ENCODE peak calls at places on chromosomes 2 and 18, in four cellular contexts. One of them, this sample, is unnamed.

GRCh38 chr2:223165423-223166214 is 113.6 kb downstream of the KCNE4 start:
- DNase-seq in lung: no peak
- DNase-seq in PC-3: no peak
- DNase-seq in pancreas: no peak
- DNase-seq in this sample: no peak

GRCh38 chr2:217340176-217340575 is 480.3 kb upstream of the TNP1 start:
- DNase-seq in lung: no peak
- DNase-seq in PC-3: no peak
- DNase-seq in pancreas: no peak
- DNase-seq in this sample: no peak

GRCh38 chr2:203660465-203660864 is 46.0 kb upstream of the CD28 start:
- DNase-seq in lung: no peak
- DNase-seq in PC-3: no peak
- DNase-seq in pancreas: no peak
- DNase-seq in this sample: no peak

GRCh38 chr2:50752228-50752627 is 279.7 kb downstream of the NRXN1 start:
- DNase-seq in lung: no peak
- DNase-seq in PC-3: no peak
- DNase-seq in pancreas: no peak
- DNase-seq in this sample: peak; percentile 56

GRCh38 chr2:29343830-29344229 is 228.6 kb downstream of the CLIP4 start:
- DNase-seq in lung: no peak
- DNase-seq in PC-3: no peak
- DNase-seq in pancreas: no peak
- DNase-seq in this sample: no peak

GRCh38 chr2:212109792-212110680 is 428.6 kb downstream of the ERBB4 start:
- DNase-seq in lung: no peak
- DNase-seq in PC-3: no peak
- DNase-seq in pancreas: no peak
- DNase-seq in this sample: no peak

GRCh38 chr2:201860541-201861154 is 54.3 kb downstream of the CDK15 start:
- DNase-seq in lung: peak; percentile 49
- DNase-seq in PC-3: peak; percentile 82
- DNase-seq in pancreas: peak; percentile 55
- DNase-seq in this sample: peak; percentile 83

GRCh38 chr2:97966545-97967215 is 29.1 kb downstream of the TMEM131 start:
- DNase-seq in lung: no peak
- DNase-seq in PC-3: peak; percentile 63
- DNase-seq in pancreas: no peak
- DNase-seq in this sample: no peak

GRCh38 chr2:160228141-160228963 is 28.3 kb upstream of the ITGB6 start:
- DNase-seq in lung: no peak
- DNase-seq in PC-3: peak; percentile 82
- DNase-seq in pancreas: no peak
- DNase-seq in this sample: peak; percentile 97

GRCh38 chr18:44945847-44946490 is 265.3 kb downstream of the SETBP1 start:
- DNase-seq in lung: no peak
- DNase-seq in PC-3: no peak
- DNase-seq in pancreas: no peak
- DNase-seq in this sample: no peak

GRCh38 chr2:231604101-231604684 is 11.5 kb downstream of the TEX44 start:
- DNase-seq in lung: peak; percentile 55
- DNase-seq in PC-3: no peak
- DNase-seq in pancreas: peak; percentile 62
- DNase-seq in this sample: no peak
- H3K4me1 ChIP-seq in lung: peaks cover 10% of the 10 kb centered on the region
- H3K4me1 ChIP-seq in PC-3: peaks cover 16% of the 10 kb centered on the region
- H3K4me1 ChIP-seq in pancreas: peaks cover 11% of the 10 kb centered on the region
- H3K4me1 ChIP-seq in this sample: peaks cover 14% of the 10 kb centered on the region

DNA sequence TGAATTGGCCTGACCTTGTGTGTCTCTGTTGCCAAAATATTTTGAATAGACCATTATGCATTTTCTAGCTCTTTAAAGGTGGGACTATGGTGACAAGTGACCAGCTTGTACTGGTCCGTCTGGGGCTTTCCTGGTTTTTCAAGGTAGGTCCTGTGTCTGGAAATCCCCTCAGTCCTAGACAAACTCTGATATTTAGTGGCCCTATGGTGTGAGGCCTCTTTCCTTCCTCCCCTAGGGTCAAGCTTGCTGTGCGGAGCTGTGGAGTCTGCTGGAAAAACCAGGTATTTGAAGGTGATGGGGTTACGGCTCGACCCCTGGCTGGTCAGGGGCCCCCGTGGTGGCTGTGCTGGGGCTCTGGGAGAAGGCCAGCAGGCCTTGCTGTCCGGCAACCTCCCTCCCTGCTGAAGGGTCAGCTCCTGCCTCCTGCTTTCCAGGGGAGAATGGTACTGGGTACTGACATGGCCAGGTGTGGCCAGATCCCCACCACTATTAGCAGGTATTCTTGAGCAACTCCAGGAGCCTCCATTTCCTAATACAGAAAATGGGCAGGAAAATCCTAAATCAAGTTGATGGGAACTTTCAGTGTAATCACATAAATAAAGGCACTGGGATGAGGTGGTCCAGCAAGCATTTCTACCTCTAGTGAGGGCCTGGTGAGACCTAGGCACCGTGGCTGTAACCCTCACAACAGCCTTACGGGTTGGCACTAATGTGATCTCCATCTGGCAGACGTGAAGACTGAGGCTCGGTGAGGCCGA is 86.2 kb upstream of the HS6ST1 start:
- DNase-seq in lung: no peak
- DNase-seq in PC-3: no peak
- DNase-seq in pancreas: peak; percentile 3
- DNase-seq in this sample: no peak
- H3K4me1 ChIP-seq in lung: no peaks in the 10 kb centered on the region
- H3K4me1 ChIP-seq in PC-3: peaks cover 10% of the 10 kb centered on the region
- H3K4me1 ChIP-seq in pancreas: no peaks in the 10 kb centered on the region
- H3K4me1 ChIP-seq in this sample: peaks cover 14% of the 10 kb centered on the region

GRCh38 chr2:110789706-110790105 is 57.3 kb downstream of the ACOXL start:
- DNase-seq in lung: no peak
- DNase-seq in PC-3: no peak
- DNase-seq in pancreas: no peak
- DNase-seq in this sample: no peak

GRCh38 chr2:110794951-110795350 is 62.6 kb downstream of the ACOXL start:
- DNase-seq in lung: no peak
- DNase-seq in PC-3: no peak
- DNase-seq in pancreas: no peak
- DNase-seq in this sample: no peak

GRCh38 chr2:110790907-110791306 is 58.5 kb downstream of the ACOXL start:
- DNase-seq in lung: no peak
- DNase-seq in PC-3: no peak
- DNase-seq in pancreas: no peak
- DNase-seq in this sample: no peak

GRCh38 chr2:110794390-110794789 is 62.0 kb downstream of the ACOXL start:
- DNase-seq in lung: no peak
- DNase-seq in PC-3: no peak
- DNase-seq in pancreas: no peak
- DNase-seq in this sample: no peak

GRCh38 chr2:110793034-110793433 is 60.7 kb downstream of the ACOXL start:
- DNase-seq in lung: no peak
- DNase-seq in PC-3: no peak
- DNase-seq in pancreas: no peak
- DNase-seq in this sample: no peak
- H3K4me1 ChIP-seq in lung: no peaks in the 10 kb centered on the region
- H3K4me1 ChIP-seq in PC-3: peaks cover under 1% of the 10 kb centered on the region
- H3K4me1 ChIP-seq in pancreas: no peaks in the 10 kb centered on the region
- H3K4me1 ChIP-seq in this sample: no peaks in the 10 kb centered on the region

GRCh38 chr2:180554330-180554729 is 426.1 kb upstream of the UBE2E3 start:
- DNase-seq in lung: no peak
- DNase-seq in PC-3: no peak
- DNase-seq in pancreas: no peak
- DNase-seq in this sample: no peak
- H3K4me1 ChIP-seq in lung: no peaks in the 10 kb centered on the region
- H3K4me1 ChIP-seq in PC-3: no peaks in the 10 kb centered on the region
- H3K4me1 ChIP-seq in pancreas: no peaks in the 10 kb centered on the region
- H3K4me1 ChIP-seq in this sample: no peaks in the 10 kb centered on the region

GRCh38 chr2:26568076-26568890 is 72.9 kb downstream of the CIB4 start:
- DNase-seq in lung: no peak
- DNase-seq in PC-3: no peak
- DNase-seq in pancreas: no peak
- DNase-seq in this sample: no peak
- H3K4me1 ChIP-seq in lung: no peaks in the 10 kb centered on the region
- H3K4me1 ChIP-seq in PC-3: no peaks in the 10 kb centered on the region
- H3K4me1 ChIP-seq in pancreas: no peaks in the 10 kb centered on the region
- H3K4me1 ChIP-seq in this sample: peaks cover under 1% of the 10 kb centered on the region

DNA sequence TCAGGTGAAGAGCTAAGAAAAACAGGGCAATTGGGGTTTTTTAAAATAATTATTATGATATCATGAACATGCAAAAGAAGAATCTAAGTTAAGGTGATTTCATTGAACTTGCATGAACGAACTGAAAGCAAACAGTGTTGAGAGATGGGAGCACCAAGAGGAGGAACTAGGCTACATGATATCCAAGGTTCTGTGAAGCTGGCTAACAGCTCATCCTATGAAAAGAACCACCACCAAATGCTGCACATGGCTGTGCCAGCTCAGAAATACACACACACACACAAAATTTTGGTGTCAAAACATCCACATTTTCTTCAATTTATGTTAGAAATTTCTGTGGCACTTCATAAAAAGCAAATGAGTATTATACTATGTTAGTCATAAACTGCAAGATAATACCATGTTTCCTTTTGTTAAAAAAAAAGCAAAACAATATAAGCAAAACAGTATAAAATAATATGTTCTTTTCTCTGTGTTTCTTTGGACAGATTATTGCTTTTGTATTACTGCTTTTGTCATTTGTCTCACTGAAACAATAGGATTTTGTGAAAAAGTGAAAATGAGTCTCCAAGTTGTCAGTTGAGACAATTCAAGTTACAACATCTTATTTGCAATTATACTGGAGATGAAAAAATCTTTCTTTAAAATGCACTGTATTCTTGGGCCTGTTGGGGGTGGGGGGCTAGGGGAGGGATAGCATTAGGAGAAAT is 12.6 kb upstream of the TTC32 start:
- DNase-seq in lung: no peak
- DNase-seq in PC-3: no peak
- DNase-seq in pancreas: no peak
- DNase-seq in this sample: no peak
- H3K4me1 ChIP-seq in lung: no peaks in the 10 kb centered on the region
- H3K4me1 ChIP-seq in PC-3: peaks cover 32% of the 10 kb centered on the region
- H3K4me1 ChIP-seq in pancreas: no peaks in the 10 kb centered on the region
- H3K4me1 ChIP-seq in this sample: peaks cover 13% of the 10 kb centered on the region